ENCODE peak calls at places on chromosomes 3 and 15, in six cellular contexts. O, R, E, V, T and U are unnamed samples.

GRCh38 chr15:35657679-35658201 is 111.8 kb upstream of the DPH6 start:
- DNase-seq in O (peak; percentile 51), R (no peak), E (no peak), V (peak; percentile 59), T (no peak), U (no peak)

GRCh38 chr3:52056521-52056967 is at the start of gene DUSP7:
- DNase-seq in O (peak; percentile 59), R (no peak), E (peak; percentile 87), V (peak; percentile 69), T (peak; percentile 34), U (no peak)

GRCh38 chr3:5504135-5504534 is 316.6 kb downstream of the EDEM1 start:
- DNase-seq in O (no peak), R (no peak), E (no peak), V (no peak), T (no peak), U (no peak)

GRCh38 chr3:27758083-27758482 is 36.0 kb upstream of the EOMES start:
- DNase-seq in O (peak; percentile 74), R (no peak), E (no peak), V (peak; percentile 76), T (no peak), U (no peak)

GRCh38 chr3:156840826-156841689 is 14.9 kb downstream of the LEKR1 start:
- DNase-seq in O (no peak), R (no peak), E (no peak), V (no peak), T (no peak), U (no peak)

GRCh38 chr15:88258021-88258641 is 1.6 kb upstream of the NTRK3 start:
- DNase-seq in O (peak; percentile 8), R (no peak), E (peak; percentile 66), V (no peak), T (no peak), U (no peak)

GRCh38 chr15:101135532-101136166 is 116.2 kb downstream of the CHSY1 start:
- DNase-seq in O (no peak), R (no peak), E (no peak), V (no peak), T (peak; percentile 55), U (peak; percentile 49)

GRCh38 chr15:72809329-72809728 is 25.8 kb upstream of the ADPGK start:
- DNase-seq in O (no peak), R (no peak), E (no peak), V (no peak), T (no peak), U (no peak)

GRCh38 chr3:56468184-56469106 is at the start of gene ERC2:
- DNase-seq in O (peak; percentile 17), R (no peak), E (peak; percentile 37), V (peak; percentile 31), T (no peak), U (no peak)

GRCh38 chr3:148718982-148719862 is 21.5 kb downstream of the AGTR1 start:
- DNase-seq in O (peak; percentile 48), R (no peak), E (no peak), V (peak; percentile 44), T (no peak), U (no peak)
- TF ChIP-seq CTCF in O (peak; percentile 58), R (peak; percentile 66), E (peak; percentile 40), V (peak; percentile 53), T (peak; percentile 7), U (peak; percentile 17)

GRCh38 chr15:69604050-69604378 is 151.4 kb downstream of the RPLP1 start:
- DNase-seq in O (no peak), R (no peak), E (no peak), V (no peak), T (no peak), U (no peak)

GRCh38 chr15:69609176-69609575 is 156.6 kb downstream of the RPLP1 start:
- DNase-seq in O (no peak), R (no peak), E (no peak), V (peak; percentile 29), T (no peak), U (no peak)

GRCh38 chr15:69609776-69610175 is 157.2 kb downstream of the RPLP1 start:
- DNase-seq in O (no peak), R (no peak), E (no peak), V (no peak), T (no peak), U (no peak)

GRCh38 chr15:69608661-69609060 is 156.0 kb downstream of the RPLP1 start:
- DNase-seq in O (no peak), R (no peak), E (no peak), V (no peak), T (no peak), U (no peak)

DNA sequence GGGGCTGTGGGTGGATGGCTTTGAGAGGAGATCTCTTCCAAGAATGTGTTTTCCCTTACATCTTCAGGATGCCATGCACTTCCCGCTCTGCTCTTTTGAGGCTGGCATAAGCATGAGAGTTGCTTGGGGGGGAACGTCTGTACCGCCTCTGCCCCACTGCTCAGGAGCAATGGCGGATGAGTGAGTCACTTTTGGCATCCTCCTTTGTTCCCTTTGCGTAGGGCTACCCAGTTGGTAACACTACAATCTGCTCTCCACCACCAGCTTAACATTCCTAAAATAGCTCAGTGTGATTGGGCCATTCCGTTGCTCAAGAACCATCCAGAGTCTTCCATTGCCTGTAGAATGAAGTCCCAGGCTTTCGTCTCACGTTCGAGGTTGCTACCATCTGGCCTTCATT is 154.5 kb downstream of the RPLP1 start:
- DNase-seq in O (peak; percentile 33), R (no peak), E (no peak), V (peak; percentile 32), T (peak; percentile 30), U (no peak)
- H3K4me3 ChIP-seq in O (no peak overlapping the region), R (no peak overlapping the region), E (no peak overlapping the region), V (no peak overlapping the region), T (no peak overlapping the region), U (no peak overlapping the region)

DNA sequence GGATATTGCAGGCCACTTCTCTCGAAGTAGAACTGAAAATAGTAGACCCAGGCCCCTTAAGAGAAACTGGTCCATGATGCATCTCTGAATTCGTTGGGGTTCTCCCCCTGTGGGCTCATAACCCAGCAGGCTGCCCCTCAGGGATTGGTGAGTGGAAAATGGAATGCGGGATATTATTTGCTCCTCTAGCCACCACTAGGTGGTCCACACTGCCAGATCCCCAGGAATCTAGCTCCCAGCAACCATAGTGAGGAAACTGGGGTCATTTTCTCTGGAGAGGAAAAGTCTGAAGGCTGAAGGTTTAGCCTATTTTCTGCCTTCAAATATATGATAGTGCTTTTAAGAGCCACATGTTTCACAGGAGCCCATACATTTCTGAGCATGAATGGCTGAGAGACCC is 6.7 kb downstream of the CX3CR1 start:
- DNase-seq in O (no peak), R (no peak), E (no peak), V (no peak), T (no peak), U (no peak)
- TF ChIP-seq CTCF in O (peak; percentile 21), R (no peak), E (no peak), V (peak; percentile 13), T (no peak), U (no peak)

DNA sequence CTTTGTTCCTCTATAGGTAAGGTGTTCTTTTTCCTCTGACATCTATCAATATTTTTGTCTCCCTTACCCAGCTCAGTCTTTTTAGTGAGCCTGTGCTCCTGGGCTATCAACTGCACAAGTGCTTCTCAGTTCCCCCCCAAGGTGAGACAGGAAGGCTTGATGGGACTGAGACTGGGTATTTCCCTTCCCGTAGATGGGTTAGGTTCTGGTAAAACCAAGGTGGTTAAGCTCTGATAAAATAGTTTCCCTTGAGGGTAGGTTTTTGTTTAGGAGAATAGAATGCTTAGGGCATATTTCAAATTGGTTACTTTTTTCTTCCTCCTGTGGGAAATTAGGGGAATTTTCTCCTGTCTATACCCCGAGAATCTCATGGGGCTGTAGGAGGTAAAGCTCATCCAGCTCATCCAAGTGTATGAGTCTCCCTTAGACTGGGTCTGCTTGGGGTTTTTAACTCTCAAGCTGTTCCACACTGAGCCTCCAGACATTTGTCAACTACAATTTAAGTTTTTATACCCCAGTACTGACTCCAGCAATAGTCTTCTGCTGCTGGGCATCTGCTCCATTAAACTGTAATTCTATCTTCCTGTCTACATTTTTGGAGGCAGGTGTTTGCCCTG is 44.9 kb downstream of the OXSR1 start:
- DNase-seq in O (no peak), R (no peak), E (no peak), V (no peak), T (no peak), U (peak; percentile 52)
- H3K4me3 ChIP-seq in O (no peak overlapping the region), R (no peak overlapping the region), E (no peak overlapping the region), V (no peak overlapping the region), T (no peak overlapping the region), U (no peak overlapping the region)

GRCh38 chr3:155282416-155283091 is 10.9 kb downstream of the STRIT1 start:
- DNase-seq in O (peak; percentile 22), R (no peak), E (no peak), V (peak; percentile 35), T (no peak), U (no peak)

GRCh38 chr3:155281892-155282291 is 11.6 kb downstream of the STRIT1 start:
- DNase-seq in O (peak; percentile 16), R (no peak), E (no peak), V (peak; percentile 20), T (no peak), U (no peak)

GRCh38 chr3:155283092-155284056 is 10.1 kb downstream of the STRIT1 start:
- DNase-seq in O (no peak), R (no peak), E (no peak), V (no peak), T (no peak), U (no peak)

GRCh38 chr3:155285936-155286335 is 7.5 kb downstream of the STRIT1 start:
- DNase-seq in O (no peak), R (no peak), E (no peak), V (no peak), T (no peak), U (no peak)

GRCh38 chr3:155286745-155287144 is 6.7 kb downstream of the STRIT1 start:
- DNase-seq in O (no peak), R (no peak), E (no peak), V (no peak), T (no peak), U (no peak)
- TF ChIP-seq CTCF in O (no peak), R (no peak), E (no peak), V (no peak), T (no peak), U (no peak)